ENCODE peak calls at places on chromosome 21, in six cellular contexts. Q is endothelial cell, K is AG04450, D is ovary, M is mucosa of descending colon, L is dorsolateral prefrontal cortex. T is an unnamed sample.

GRCh38 chr21:16280731-16281130 is 550.9 kb downstream of the USP25 start:
- DNase-seq in K (no peak), M (no peak), D (no peak), Q (no peak), L (no peak), T (no peak)

GRCh38 chr21:44082648-44083436 is 24.4 kb upstream of the PWP2 start:
- DNase-seq in Q (no peak), D (no peak), L (no peak), M (no peak), K (no peak), T (no peak)

GRCh38 chr21:28464095-28464494 is 528.6 kb downstream of the LTN1 start:
- DNase-seq in Q (no peak), M (no peak), L (no peak), D (no peak), K (no peak), T (no peak)

GRCh38 chr21:28132713-28133112 is 860.0 kb downstream of the LTN1 start:
- DNase-seq in D (no peak), M (no peak), Q (no peak), K (no peak), L (no peak), T (no peak)

GRCh38 chr21:18384771-18385170 is 18.8 kb downstream of the TMPRSS15 start:
- DNase-seq in L (no peak), Q (no peak), M (no peak), D (no peak), K (no peak), T (no peak)

GRCh38 chr21:31988492-31989285 is 115.9 kb downstream of the HUNK start:
- DNase-seq in K (no peak), M (no peak), Q (no peak), D (no peak), L (no peak), T (no peak)

GRCh38 chr21:45552696-45553391 is 10.6 kb upstream of the SLC19A1 start:
- DNase-seq in L (no peak), K (no peak), D (no peak), M (no peak), Q (no peak), T (no peak)

GRCh38 chr21:37555672-37556261 is 189.2 kb downstream of the DYRK1A start:
- DNase-seq in M (no peak), D (no peak), Q (no peak), L (no peak), K (no peak), T (no peak)

GRCh38 chr21:31866077-31866511 is 6.7 kb upstream of the HUNK start:
- DNase-seq in M (peak), Q (peak), L (peak), D (peak), K (peak), T (peak)

GRCh38 chr21:45873866-45874265 is 107.7 kb upstream of the COL6A1 start:
- DNase-seq in D (no peak), Q (no peak), L (no peak), M (no peak), K (no peak), T (no peak)

GRCh38 chr21:17370263-17370662 is 142.6 kb upstream of the CXADR start:
- DNase-seq in L (no peak), K (no peak), M (peak), D (no peak), Q (no peak), T (no peak)

GRCh38 chr21:38293765-38294164 is 37.0 kb downstream of the KCNJ15 start:
- DNase-seq in D (no peak), Q (no peak), K (no peak), M (peak), L (no peak), T (no peak)

GRCh38 chr21:41361786-41362604 is at the start of gene MX2:
- DNase-seq in Q (no peak), L (no peak), K (peak), M (peak), D (peak), T (no peak)

GRCh38 chr21:41361053-41361785 is 608 bp upstream of the MX2 start:
- DNase-seq in L (no peak), K (no peak), M (no peak), Q (no peak), D (no peak), T (no peak)

GRCh38 chr21:41358193-41359166 is 3.3 kb upstream of the MX2 start:
- DNase-seq in Q (no peak), K (no peak), L (no peak), M (no peak), D (no peak), T (no peak)

GRCh38 chr21:41359289-41359688 is 2.5 kb upstream of the MX2 start:
- DNase-seq in D (no peak), K (no peak), Q (peak), M (no peak), L (no peak), T (no peak)

DNA sequence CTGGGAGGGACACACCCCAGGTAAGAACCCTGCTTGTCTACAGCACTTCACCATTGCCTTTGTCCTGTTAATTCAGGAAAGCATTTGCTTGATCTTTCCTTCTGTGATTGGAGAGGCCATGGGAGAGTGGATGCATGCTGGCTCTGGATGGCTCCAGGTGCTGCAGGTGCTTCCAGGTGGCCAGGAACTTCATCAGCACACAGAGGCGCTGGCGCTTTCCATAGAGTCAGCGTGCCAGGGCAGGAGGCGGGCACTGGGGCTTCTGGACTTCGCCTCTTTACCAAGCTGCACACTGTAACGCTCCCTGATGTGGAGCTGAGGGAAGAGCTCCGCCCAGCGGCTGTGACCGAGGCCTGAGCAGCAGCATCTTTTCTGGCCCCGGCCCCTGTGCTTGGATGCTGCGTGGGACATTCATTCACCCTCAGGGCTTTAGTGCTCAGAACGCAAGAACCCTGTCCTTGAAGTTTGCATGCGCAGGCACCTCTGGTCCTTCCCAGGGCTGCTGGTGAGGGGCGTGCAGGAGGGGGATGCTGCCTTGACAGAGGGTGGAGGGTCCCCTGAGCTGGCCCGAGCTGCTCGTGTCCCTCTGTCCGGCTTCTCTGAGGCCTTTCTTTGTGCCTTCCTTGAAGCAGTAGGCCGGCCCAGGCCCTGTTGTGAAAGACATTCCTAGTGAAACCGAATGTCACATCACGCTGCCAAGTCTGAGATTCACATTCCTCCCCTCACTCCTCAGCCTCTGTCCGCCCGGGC is 1.6 kb upstream of the MX2 start:
- DNase-seq in D (peak), Q (no peak), K (peak), L (no peak), M (peak), T (no peak)
- TF ChIP-seq CTCF in D (no peak), Q (no peak), K (peak), L (no peak), M (no peak), T (peak)

GRCh38 chr21:42563261-42564045 is 49.8 kb downstream of the SLC37A1 start:
- DNase-seq in Q (no peak), L (no peak), M (no peak), K (no peak), D (no peak), T (no peak)

GRCh38 chr21:42560517-42561179 is 47.0 kb downstream of the SLC37A1 start:
- DNase-seq in L (no peak), K (no peak), M (no peak), D (no peak), Q (no peak), T (no peak)

GRCh38 chr21:42562258-42562657 is 48.6 kb downstream of the SLC37A1 start:
- DNase-seq in Q (no peak), M (no peak), D (no peak), L (no peak), K (no peak), T (no peak)

GRCh38 chr21:42562816-42563215 is 49.2 kb downstream of the SLC37A1 start:
- DNase-seq in Q (no peak), K (no peak), M (no peak), L (no peak), D (no peak), T (no peak)

GRCh38 chr21:42561742-42562141 is 48.1 kb downstream of the SLC37A1 start:
- DNase-seq in Q (no peak), M (peak), K (no peak), D (no peak), L (no peak), T (no peak)
- TF ChIP-seq CTCF in Q (no peak), M (no peak), K (no peak), D (no peak), L (no peak), T (no peak)

GRCh38 chr21:24418671-24419070 is 1188.6 kb downstream of the MRPL39 start:
- DNase-seq in M (no peak), Q (no peak), D (no peak), K (no peak), L (no peak), T (no peak)
- TF ChIP-seq CTCF in M (no peak), Q (no peak), D (no peak), K (no peak), L (no peak), T (no peak)

DNA sequence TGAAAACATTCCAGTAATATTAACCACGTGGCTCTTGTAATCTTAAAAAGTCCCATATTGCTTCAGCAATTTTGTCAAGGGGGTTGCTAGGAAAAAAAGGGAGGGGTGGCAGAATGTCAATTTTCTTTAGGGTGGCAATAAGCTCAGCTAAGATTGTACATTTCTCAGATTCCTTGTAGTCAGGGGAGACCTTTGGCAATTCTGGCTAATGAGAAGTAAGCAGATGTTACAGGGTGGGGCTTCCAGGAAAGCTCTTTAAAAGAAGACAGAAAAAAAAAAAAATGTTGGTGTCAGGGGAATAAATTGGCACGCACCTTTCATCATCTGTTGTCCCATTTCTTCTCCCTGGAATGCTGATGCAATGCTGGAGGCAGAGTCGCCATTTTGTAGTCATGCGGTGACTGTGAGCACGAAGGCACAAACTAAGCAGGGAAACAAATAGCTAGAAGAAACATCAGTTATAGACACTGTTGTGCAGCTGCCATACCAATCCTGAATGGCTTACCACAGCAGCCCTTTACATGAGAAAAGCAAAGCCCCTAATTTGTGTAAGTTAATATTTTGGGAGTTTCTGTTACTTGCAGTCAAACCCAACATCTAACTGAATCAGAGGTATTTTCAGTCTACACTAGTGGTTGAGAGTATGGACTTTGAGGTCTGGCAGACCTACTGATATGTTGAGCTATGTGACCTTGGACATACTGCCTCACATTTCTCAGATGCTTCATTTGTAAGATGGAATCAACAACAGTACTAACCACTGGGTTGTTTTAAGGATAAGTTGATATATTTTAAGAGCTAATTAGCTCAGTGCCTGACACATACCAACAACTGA is 56.0 kb upstream of the MRPS6 start:
- DNase-seq in Q (no peak), D (no peak), K (no peak), M (no peak), L (no peak), T (no peak)
- TF ChIP-seq CTCF in Q (no peak), D (no peak), K (no peak), M (no peak), L (no peak), T (no peak)

DNA sequence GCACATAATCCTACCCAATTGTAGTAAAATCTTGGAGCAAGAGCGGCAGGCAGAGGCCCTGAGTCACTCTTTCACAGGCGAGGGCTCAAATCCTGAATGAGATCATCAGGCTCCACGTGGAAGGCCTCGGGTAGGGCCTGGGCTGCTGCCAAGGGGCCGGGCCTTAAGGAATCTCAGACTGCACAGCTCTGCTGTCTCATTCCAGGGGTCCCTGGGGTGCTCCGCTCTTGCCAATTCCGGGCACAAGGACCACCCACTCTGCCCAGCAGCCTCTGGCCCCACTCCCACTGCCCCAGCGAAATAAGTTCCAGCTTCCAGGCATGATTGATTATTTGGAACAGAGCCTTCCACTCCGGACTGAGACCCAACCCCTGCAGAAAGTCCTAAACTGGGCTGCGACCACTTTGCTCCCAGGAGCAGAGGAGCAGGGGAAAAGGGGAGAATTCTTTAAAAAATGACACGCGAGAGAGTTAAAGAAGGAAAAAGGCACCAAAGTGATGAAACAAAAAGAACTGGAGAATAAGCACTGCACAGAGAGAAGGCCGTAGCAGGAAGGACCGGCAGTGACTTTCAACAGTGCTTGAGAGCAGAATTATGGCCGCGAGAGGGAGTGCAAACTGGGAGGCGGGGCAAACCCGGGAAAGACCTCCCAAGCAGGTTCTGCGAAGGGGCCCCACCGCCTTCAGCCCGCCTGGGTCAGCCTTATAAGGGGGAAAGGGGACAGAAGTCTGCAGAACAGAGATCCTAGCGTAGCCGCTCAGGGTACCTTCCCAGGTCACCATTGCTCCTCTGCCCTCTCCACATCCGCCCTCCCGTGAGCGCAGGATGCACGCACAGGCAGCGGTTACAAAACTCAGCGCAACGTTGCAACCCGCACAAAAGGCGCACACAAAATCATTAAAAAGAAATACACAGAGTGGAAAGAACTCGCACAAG is 2.0 kb downstream of the ADAMTS1 start:
- DNase-seq in Q (peak), L (peak), K (peak), D (peak), M (peak), T (peak)
- TF ChIP-seq CTCF in Q (peak), L (peak), K (peak), D (peak), M (no peak), T (peak)

GRCh38 chr21:36211660-36212512 is 55.3 kb downstream of the DOP1B start:
- DNase-seq in D (no peak), Q (no peak), M (no peak), L (no peak), K (peak), T (no peak)
- TF ChIP-seq CTCF in D (no peak), Q (no peak), M (no peak), L (no peak), K (no peak), T (no peak)

GRCh38 chr21:14383596-14384210 is 757 bp upstream of the HSPA13 start:
- DNase-seq in L (no peak), M (peak), D (no peak), Q (no peak), K (no peak), T (peak)
- TF ChIP-seq CTCF in L (no peak), M (no peak), D (no peak), Q (no peak), K (peak), T (no peak)

T was measured in retinal pigment epithelial cell.